ENCODE peak calls at places on chromosomes 16 and 17, in eight cellular contexts. B, Q, A, U, S, J, R and Y are unnamed samples.

GRCh38 chr16:56109205-56109604 is 82.1 kb upstream of the GNAO1 start:
- DNase-seq in B (no peak), Q (no peak), A (no peak), U (no peak), S (no peak), J (no peak), R (no peak), Y (no peak)

GRCh38 chr17:75561927-75562603 is 25.5 kb upstream of the MYO15B start:
- DNase-seq in B (no peak), Q (peak; percentile 31), A (peak; percentile 76), U (no peak), S (no peak), J (no peak), R (no peak), Y (peak; percentile 50)

GRCh38 chr16:48447428-48447827 is 62.2 kb upstream of the SIAH1 start:
- DNase-seq in B (no peak), Q (no peak), A (no peak), U (no peak), S (no peak), J (no peak), R (no peak), Y (no peak)

GRCh38 chr17:34257299-34257985 is 2.4 kb downstream of the CCL2 start:
- DNase-seq in B (no peak), Q (no peak), A (no peak), U (no peak), S (no peak), J (no peak), R (no peak), Y (no peak)

GRCh38 chr17:5508855-5509254 is 22.5 kb downstream of the MIS12 start:
- DNase-seq in B (peak; percentile 30), Q (no peak), A (peak; percentile 50), U (no peak), S (no peak), J (no peak), R (no peak), Y (no peak)

GRCh38 chr17:55285340-55286301 is 20.9 kb downstream of the HLF start:
- DNase-seq in B (no peak), Q (peak; percentile 89), A (peak; percentile 56), U (no peak), S (no peak), J (no peak), R (peak; percentile 78), Y (no peak)

GRCh38 chr16:1708768-1709180 is 2.8 kb downstream of the MAPK8IP3 start:
- DNase-seq in B (no peak), Q (no peak), A (no peak), U (peak; percentile 45), S (no peak), J (no peak), R (no peak), Y (no peak)

GRCh38 chr17:17073006-17073626 is 30.9 kb downstream of the MPRIP start:
- DNase-seq in B (no peak), Q (no peak), A (no peak), U (no peak), S (no peak), J (no peak), R (peak; percentile 42), Y (no peak)

GRCh38 chr16:87680272-87680644 is 78.0 kb downstream of the JPH3 start:
- DNase-seq in B (no peak), Q (no peak), A (no peak), U (no peak), S (no peak), J (no peak), R (no peak), Y (no peak)

GRCh38 chr16:87677830-87678229 is 75.5 kb downstream of the JPH3 start:
- DNase-seq in B (no peak), Q (no peak), A (no peak), U (no peak), S (no peak), J (no peak), R (no peak), Y (no peak)

GRCh38 chr16:87679593-87680271 is 77.4 kb downstream of the JPH3 start:
- DNase-seq in B (no peak), Q (no peak), A (no peak), U (no peak), S (no peak), J (no peak), R (no peak), Y (peak; percentile 56)

GRCh38 chr16:87681990-87682570 is 79.8 kb downstream of the JPH3 start:
- DNase-seq in B (no peak), Q (peak; percentile 27), A (peak; percentile 72), U (peak; percentile 48), S (no peak), J (no peak), R (no peak), Y (no peak)

GRCh38 chr16:87678618-87679017 is 76.3 kb downstream of the JPH3 start:
- DNase-seq in B (no peak), Q (peak; percentile 23), A (peak; percentile 6), U (no peak), S (no peak), J (no peak), R (no peak), Y (peak; percentile 57)
- TF ChIP-seq CTCF in B (no peak), Q (peak; percentile 9), A (peak; percentile 17), U (peak; percentile 10), S (no peak), J (no peak), R (no peak), Y (no peak)

DNA sequence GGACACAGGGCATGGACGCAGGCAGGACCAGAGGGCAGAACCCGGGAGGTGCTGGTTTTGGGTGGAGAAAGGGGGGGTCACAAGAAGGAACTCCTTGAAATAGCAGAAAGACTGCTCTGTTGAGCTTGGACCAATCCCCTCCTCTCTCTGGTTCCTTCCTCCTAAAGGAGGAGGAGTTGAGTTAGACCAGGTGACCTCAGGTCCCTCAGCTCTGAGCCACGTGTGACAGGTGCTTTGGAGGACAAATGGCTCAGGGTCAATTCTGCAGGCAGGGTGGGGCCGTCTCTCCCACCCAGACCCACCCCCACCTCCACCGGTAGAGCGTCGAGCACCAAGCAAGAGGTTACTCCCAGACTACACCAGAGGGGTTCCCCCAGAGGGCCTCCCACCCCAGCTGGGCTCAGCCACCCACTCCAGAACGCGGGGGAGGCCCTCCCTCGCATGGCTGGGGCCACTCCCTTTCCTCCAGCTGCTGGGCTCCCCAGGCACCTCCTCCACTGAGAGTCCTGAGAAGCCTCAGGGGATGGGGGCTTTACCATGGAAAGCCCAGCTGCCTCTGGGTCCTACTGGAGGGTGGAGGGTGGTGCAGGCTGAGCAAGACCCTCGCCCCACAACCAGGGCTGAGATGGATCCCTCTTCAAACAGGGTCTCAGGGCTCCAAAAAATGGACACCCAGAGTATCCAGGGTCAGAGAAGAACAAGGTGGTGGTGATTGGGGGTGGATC is 7.7 kb downstream of the MYO1C start:
- DNase-seq in B (peak; percentile 31), Q (no peak), A (no peak), U (no peak), S (peak; percentile 63), J (peak; percentile 41), R (no peak), Y (peak; percentile 72)
- TF ChIP-seq CTCF in B (peak; percentile 50), Q (no peak), A (no peak), U (peak; percentile 22), S (peak; percentile 22), J (peak; percentile 17), R (no peak), Y (no peak)

GRCh38 chr16:57283956-57284205 is 591 bp downstream of the PLLP start:
- DNase-seq in B (no peak), Q (no peak), A (no peak), U (no peak), S (no peak), J (no peak), R (no peak), Y (no peak)
- TF ChIP-seq CTCF in B (no peak), Q (no peak), A (no peak), U (no peak), S (no peak), J (no peak), R (no peak), Y (no peak)

DNA sequence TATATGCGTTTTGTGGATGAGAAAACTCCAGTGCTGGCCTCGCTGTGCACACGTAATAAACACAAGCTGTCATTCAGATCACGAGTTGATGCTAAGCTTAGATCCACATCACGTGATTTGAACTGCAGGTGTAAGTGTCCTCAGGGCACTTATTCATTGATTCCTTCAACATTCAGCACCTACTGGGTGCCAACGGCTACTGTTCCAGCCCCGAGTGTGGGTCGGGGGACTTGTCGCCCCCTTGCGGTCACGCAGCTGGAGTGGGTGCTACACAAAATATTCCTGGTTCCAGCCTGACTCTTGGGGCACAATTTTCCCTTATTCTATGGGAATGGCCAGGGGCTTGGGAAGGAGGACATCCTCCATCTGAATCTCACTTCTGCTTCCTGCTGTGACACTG is 29.9 kb upstream of the GINS2 start:
- DNase-seq in B (peak; percentile 23), Q (peak; percentile 31), A (no peak), U (no peak), S (peak; percentile 55), J (peak; percentile 56), R (no peak), Y (no peak)
- TF ChIP-seq CTCF in B (peak; percentile 63), Q (peak; percentile 41), A (peak; percentile 51), U (peak; percentile 52), S (peak; percentile 55), J (peak; percentile 75), R (peak; percentile 36), Y (no peak)

GRCh38 chr17:79974786-79975497 is 60.7 kb downstream of the TBC1D16 start:
- DNase-seq in B (no peak), Q (no peak), A (no peak), U (no peak), S (no peak), J (peak; percentile 31), R (peak; percentile 40), Y (peak; percentile 71)
- TF ChIP-seq CTCF in B (peak; percentile 35), Q (peak; percentile 23), A (no peak), U (no peak), S (peak; percentile 23), J (peak; percentile 35), R (no peak), Y (no peak)

GRCh38 chr16:72487283-72487682 is 315.3 kb upstream of the PMFBP1 start:
- DNase-seq in B (no peak), Q (no peak), A (no peak), U (no peak), S (no peak), J (no peak), R (no peak), Y (no peak)

GRCh38 chr16:72481419-72481818 is 309.5 kb upstream of the PMFBP1 start:
- DNase-seq in B (no peak), Q (peak; percentile 20), A (peak; percentile 7), U (no peak), S (no peak), J (no peak), R (no peak), Y (no peak)

GRCh38 chr16:72480926-72481325 is 309.0 kb upstream of the PMFBP1 start:
- DNase-seq in B (no peak), Q (no peak), A (peak; percentile 78), U (no peak), S (no peak), J (no peak), R (no peak), Y (no peak)

DNA sequence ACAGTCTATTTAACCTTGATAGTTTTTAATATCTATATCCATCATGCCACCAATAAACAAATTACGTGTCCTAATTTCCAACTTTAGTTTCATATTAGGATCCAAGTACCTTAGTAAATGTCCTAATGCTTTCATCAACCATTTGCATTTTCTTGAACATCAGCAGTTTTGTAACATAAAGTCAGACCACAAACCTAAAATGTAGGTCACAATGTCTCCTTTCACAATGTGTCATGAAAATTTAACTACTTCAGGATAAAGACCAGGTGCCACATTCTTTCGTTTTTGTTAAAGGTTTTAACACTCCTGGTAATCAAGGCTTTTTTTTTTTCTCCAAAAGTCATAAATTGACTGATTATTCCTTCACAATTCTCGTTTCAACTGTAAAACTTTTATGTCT is 310.7 kb upstream of the PMFBP1 start:
- DNase-seq in B (no peak), Q (no peak), A (no peak), U (no peak), S (no peak), J (no peak), R (no peak), Y (no peak)
- TF ChIP-seq CTCF in B (no peak), Q (no peak), A (no peak), U (no peak), S (no peak), J (no peak), R (no peak), Y (no peak)